ENCODE peak calls at places on chromosomes 12 and 14, in five cellular contexts. W, Z, E, T and B are unnamed samples.

GRCh38 chr12:69354561-69355187 is 4.9 kb upstream of the YEATS4 start:
- DNase-seq in W (no peak), Z (no peak), E (no peak), T (no peak), B (no peak)

GRCh38 chr12:1367731-1368285 is 226.6 kb downstream of the FBXL14 start:
- DNase-seq in W (no peak), Z (no peak), E (no peak), T (no peak), B (no peak)

GRCh38 chr12:6996040-6996441 is 22.2 kb downstream of the LPCAT3 start:
- DNase-seq in W (no peak), Z (no peak), E (no peak), T (peak; percentile 73), B (no peak)

GRCh38 chr14:93939304-93940229 is 12.4 kb downstream of the FAM181A start:
- DNase-seq in W (peak; percentile 76), Z (peak; percentile 94), E (peak; percentile 85), T (peak; percentile 98), B (peak; percentile 95)

GRCh38 chr14:35400707-35401421 is 3.7 kb downstream of the NFKBIA start:
- DNase-seq in W (no peak), Z (peak; percentile 43), E (peak; percentile 18), T (no peak), B (no peak)

GRCh38 chr12:44573723-44574122 is 302.4 kb downstream of the NELL2 start:
- DNase-seq in W (no peak), Z (no peak), E (no peak), T (no peak), B (no peak)

GRCh38 chr14:69720912-69721311 is 46.0 kb upstream of the SRSF5 start:
- DNase-seq in W (no peak), Z (no peak), E (no peak), T (no peak), B (no peak)

GRCh38 chr12:124565071-124565491 is 2.3 kb downstream of the NCOR2 start:
- DNase-seq in W (no peak), Z (no peak), E (no peak), T (peak; percentile 61), B (peak; percentile 73)

GRCh38 chr12:96015672-96016071 is 19.5 kb upstream of the HAL start:
- DNase-seq in W (no peak), Z (no peak), E (no peak), T (peak; percentile 38), B (no peak)